ENCODE peak calls at places on chromosome 16, in five cellular contexts. One of them, this sample, is unnamed.

GRCh38 chr16:87959391-87959968 is 8.2 kb downstream of the BANP start:
- DNase-seq in PC-3: no peak
- DNase-seq in HCT116: no peak
- DNase-seq in GM12865: no peak
- DNase-seq in kidney epithelial cell: no peak
- DNase-seq in this sample: peak

GRCh38 chr16:56241596-56241995 is 50.3 kb downstream of the GNAO1 start:
- DNase-seq in HCT116: no peak
- DNase-seq in kidney epithelial cell: no peak
- DNase-seq in GM12865: no peak
- DNase-seq in PC-3: peak
- DNase-seq in this sample: no peak

GRCh38 chr16:75320435-75320834 is 69.0 kb upstream of the BCAR1 start:
- DNase-seq in HCT116: no peak
- DNase-seq in GM12865: peak
- DNase-seq in kidney epithelial cell: no peak
- DNase-seq in PC-3: no peak
- DNase-seq in this sample: no peak

GRCh38 chr16:87186440-87186839 is 130.8 kb downstream of the C16orf95 start:
- DNase-seq in PC-3: no peak
- DNase-seq in GM12865: no peak
- DNase-seq in HCT116: no peak
- DNase-seq in kidney epithelial cell: no peak
- DNase-seq in this sample: peak

GRCh38 chr16:11128211-11129123 is 127.5 kb downstream of the SOCS1 start:
- DNase-seq in kidney epithelial cell: no peak
- DNase-seq in PC-3: no peak
- DNase-seq in HCT116: no peak
- DNase-seq in GM12865: no peak
- DNase-seq in this sample: no peak

GRCh38 chr16:84567446-84567962 is 50.4 kb downstream of the COTL1 start:
- DNase-seq in GM12865: no peak
- DNase-seq in kidney epithelial cell: no peak
- DNase-seq in HCT116: no peak
- DNase-seq in PC-3: no peak
- DNase-seq in this sample: no peak

GRCh38 chr16:48576927-48577326 is 33.1 kb downstream of the N4BP1 start:
- DNase-seq in kidney epithelial cell: no peak
- DNase-seq in GM12865: no peak
- DNase-seq in HCT116: no peak
- DNase-seq in PC-3: peak
- DNase-seq in this sample: no peak

GRCh38 chr16:24970708-24971107 is 44.5 kb downstream of the ARHGAP17 start:
- DNase-seq in kidney epithelial cell: no peak
- DNase-seq in HCT116: no peak
- DNase-seq in PC-3: no peak
- DNase-seq in GM12865: no peak
- DNase-seq in this sample: no peak

GRCh38 chr16:24511801-24512200 is 27.6 kb upstream of the RBBP6 start:
- DNase-seq in HCT116: no peak
- DNase-seq in kidney epithelial cell: no peak
- DNase-seq in GM12865: no peak
- DNase-seq in PC-3: no peak
- DNase-seq in this sample: peak

GRCh38 chr16:4698321-4699029 is 5.1 kb downstream of the NUDT16L1 start:
- DNase-seq in GM12865: no peak
- DNase-seq in HCT116: no peak
- DNase-seq in kidney epithelial cell: no peak
- DNase-seq in PC-3: no peak
- DNase-seq in this sample: no peak

GRCh38 chr16:27318399-27319256 is 4.9 kb downstream of the IL4R start:
- DNase-seq in GM12865: peak
- DNase-seq in PC-3: no peak
- DNase-seq in kidney epithelial cell: no peak
- DNase-seq in HCT116: no peak
- DNase-seq in this sample: peak
- H3K4me3 ChIP-seq in GM12865: no peak
- H3K4me3 ChIP-seq in PC-3: no peak
- H3K4me3 ChIP-seq in kidney epithelial cell: no peak
- H3K4me3 ChIP-seq in HCT116: no peak
- H3K4me3 ChIP-seq in this sample: no peak

GRCh38 chr16:85640606-85641005 is 27.5 kb downstream of the GSE1 start:
- DNase-seq in kidney epithelial cell: no peak
- DNase-seq in GM12865: no peak
- DNase-seq in PC-3: no peak
- DNase-seq in HCT116: no peak
- DNase-seq in this sample: no peak
- H3K4me3 ChIP-seq in kidney epithelial cell: no peak
- H3K4me3 ChIP-seq in GM12865: no peak
- H3K4me3 ChIP-seq in PC-3: no peak
- H3K4me3 ChIP-seq in HCT116: no peak
- H3K4me3 ChIP-seq in this sample: no peak

GRCh38 chr16:65576139-65576538 is 454.3 kb upstream of the CDH11 start:
- DNase-seq in GM12865: no peak
- DNase-seq in kidney epithelial cell: no peak
- DNase-seq in PC-3: no peak
- DNase-seq in HCT116: no peak
- DNase-seq in this sample: no peak

GRCh38 chr16:65570261-65570660 is 448.4 kb upstream of the CDH11 start:
- DNase-seq in GM12865: no peak
- DNase-seq in HCT116: no peak
- DNase-seq in PC-3: no peak
- DNase-seq in kidney epithelial cell: no peak
- DNase-seq in this sample: no peak

GRCh38 chr16:65574311-65574966 is 452.6 kb upstream of the CDH11 start:
- DNase-seq in kidney epithelial cell: no peak
- DNase-seq in GM12865: no peak
- DNase-seq in PC-3: no peak
- DNase-seq in HCT116: no peak
- DNase-seq in this sample: no peak

GRCh38 chr16:65576631-65577030 is 454.8 kb upstream of the CDH11 start:
- DNase-seq in kidney epithelial cell: no peak
- DNase-seq in GM12865: no peak
- DNase-seq in PC-3: no peak
- DNase-seq in HCT116: no peak
- DNase-seq in this sample: peak

GRCh38 chr16:65572156-65572555 is 450.3 kb upstream of the CDH11 start:
- DNase-seq in HCT116: no peak
- DNase-seq in PC-3: peak
- DNase-seq in GM12865: no peak
- DNase-seq in kidney epithelial cell: peak
- DNase-seq in this sample: no peak
- H3K4me3 ChIP-seq in HCT116: no peak
- H3K4me3 ChIP-seq in PC-3: no peak
- H3K4me3 ChIP-seq in GM12865: no peak
- H3K4me3 ChIP-seq in kidney epithelial cell: no peak
- H3K4me3 ChIP-seq in this sample: no peak

GRCh38 chr16:85844169-85844481 is 44.6 kb downstream of the COX4I1 start:
- DNase-seq in HCT116: no peak
- DNase-seq in kidney epithelial cell: no peak
- DNase-seq in GM12865: no peak
- DNase-seq in PC-3: no peak
- DNase-seq in this sample: no peak
- H3K4me3 ChIP-seq in HCT116: no peak
- H3K4me3 ChIP-seq in kidney epithelial cell: no peak
- H3K4me3 ChIP-seq in GM12865: no peak
- H3K4me3 ChIP-seq in PC-3: no peak
- H3K4me3 ChIP-seq in this sample: no peak

This sample was measured in aorta.